ENCODE peak calls at places on chromosome 4, in seven cellular contexts. Q is psoas muscle, W is endothelial cell of umbilical vein, H is fibroblast of lung, Z is GM23248, V is stomach, X is SJSA1. S is an unnamed sample.

GRCh38 chr4:2787230-2788100 is 5.4 kb upstream of the SH3BP2 start:
- DNase-seq in V (peak), Q (peak), H (no peak), Z (no peak), W (no peak), X (no peak), S (peak)

GRCh38 chr4:106136777-106137331 is 179.2 kb downstream of the TBCK start:
- DNase-seq in V (no peak), W (no peak), H (no peak), Z (no peak), Q (no peak), X (no peak), S (no peak)

GRCh38 chr4:83074086-83074704 is 39.2 kb downstream of the COPS4 start:
- DNase-seq in X (peak), Z (peak), V (no peak), W (peak), H (peak), Q (no peak), S (peak)

GRCh38 chr4:40858946-40859345 is 109.2 kb downstream of the NSUN7 start:
- DNase-seq in V (no peak), H (no peak), Z (no peak), W (no peak), X (no peak), Q (no peak), S (peak)

GRCh38 chr4:181870326-181870725 is 372.9 kb upstream of the TENM3 start:
- DNase-seq in V (no peak), Q (no peak), H (peak), W (no peak), Z (no peak), X (peak), S (no peak)

GRCh38 chr4:163492951-163493504 is 1.5 kb upstream of the TMA16 start:
- DNase-seq in H (peak), Q (no peak), Z (peak), W (peak), V (no peak), X (peak), S (no peak)

GRCh38 chr4:8278009-8278395 is 8.4 kb downstream of the HTRA3 start:
- DNase-seq in Q (peak), W (no peak), X (no peak), V (no peak), Z (peak), H (peak), S (no peak)

GRCh38 chr4:2257361-2258001 is 4.4 kb downstream of the MXD4 start:
- DNase-seq in W (no peak), X (no peak), V (peak), Q (peak), H (no peak), Z (no peak), S (peak)

GRCh38 chr4:9781343-9782135 is at the start of gene DRD5:
- DNase-seq in V (no peak), H (no peak), W (no peak), X (no peak), Q (no peak), Z (no peak), S (peak)

GRCh38 chr4:154503598-154503997 is 12.0 kb upstream of the DCHS2 start:
- DNase-seq in H (peak), Z (peak), W (peak), Q (no peak), X (no peak), V (no peak), S (no peak)

GRCh38 chr4:40190880-40191815 is 5.7 kb upstream of the RHOH start:
- DNase-seq in W (no peak), H (no peak), Q (no peak), Z (no peak), V (no peak), X (no peak), S (no peak)

GRCh38 chr4:4308800-4309441 is 18.9 kb downstream of the ZBTB49 start:
- DNase-seq in Z (peak), X (peak), H (peak), V (no peak), Q (no peak), W (no peak), S (peak)

GRCh38 chr4:88033309-88033708 is 25.9 kb downstream of the PKD2 start:
- DNase-seq in H (peak), Q (no peak), V (peak), X (peak), Z (peak), W (peak), S (peak)

GRCh38 chr4:100949350-100949935 is 397.9 kb downstream of the PPP3CA start:
- DNase-seq in X (no peak), H (peak), V (no peak), W (no peak), Q (no peak), Z (peak), S (no peak)

GRCh38 chr4:1593458-1593857 is 90.7 kb downstream of the FAM53A start:
- DNase-seq in Q (peak), X (no peak), W (no peak), Z (no peak), V (no peak), H (no peak), S (no peak)

GRCh38 chr4:183398298-183399129 is 45.9 kb upstream of the CDKN2AIP start:
- DNase-seq in H (peak), X (peak), W (peak), Q (peak), V (peak), Z (peak), S (peak)

GRCh38 chr4:85773372-85773771 is 298.4 kb downstream of the ARHGAP24 start:
- DNase-seq in W (no peak), X (no peak), H (no peak), Z (no peak), V (no peak), Q (no peak), S (peak)

GRCh38 chr4:147760695-147761094 is 28.8 kb downstream of the ARHGAP10 start:
- DNase-seq in X (no peak), H (no peak), Z (no peak), V (peak), W (no peak), Q (peak), S (no peak)

GRCh38 chr4:1864076-1865008 is 6.9 kb upstream of the NSD2 start:
- DNase-seq in Q (no peak), H (no peak), W (no peak), X (no peak), V (no peak), Z (no peak), S (no peak)

GRCh38 chr4:74105656-74106275 is 6.8 kb upstream of the CXCL2 start:
- DNase-seq in W (peak), Z (no peak), H (no peak), Q (no peak), V (no peak), X (no peak), S (no peak)

GRCh38 chr4:99617374-99617773 is 40.3 kb downstream of the C4orf54 start:
- DNase-seq in Z (peak), V (no peak), W (no peak), Q (no peak), H (no peak), X (no peak), S (no peak)

GRCh38 chr4:72448231-72448630 is 120.8 kb downstream of the ADAMTS3 start:
- DNase-seq in Z (peak), X (no peak), H (no peak), W (no peak), Q (no peak), V (no peak), S (no peak)

GRCh38 chr4:53653484-53654053 is 62.3 kb upstream of the LNX1 start:
- DNase-seq in H (no peak), Q (no peak), X (no peak), W (peak), V (peak), Z (peak), S (no peak)

GRCh38 chr4:663438-664428 is 10.3 kb downstream of the ATP5ME start:
- DNase-seq in Q (peak), H (no peak), X (no peak), V (peak), Z (no peak), W (no peak), S (peak)

GRCh38 chr4:33715996-33716395 is 2528.3 kb downstream of the ARAP2 start:
- DNase-seq in Q (no peak), Z (peak), W (no peak), X (no peak), H (peak), V (no peak), S (no peak)

GRCh38 chr4:172142331-172142738 is 329.1 kb downstream of the GALNTL6 start:
- DNase-seq in Z (peak), Q (no peak), X (peak), W (peak), H (peak), V (no peak), S (no peak)

GRCh38 chr4:89708903-89709361 is 128.0 kb downstream of the SNCA start:
- DNase-seq in Q (no peak), V (no peak), X (peak), Z (no peak), W (peak), H (peak), S (no peak)

GRCh38 chr4:106486533-106486932 is 118.0 kb upstream of the GIMD1 start:
- DNase-seq in V (no peak), Z (peak), Q (no peak), X (peak), W (no peak), H (no peak), S (no peak)

GRCh38 chr4:56410247-56410646 is 23.0 kb upstream of the AASDH start:
- DNase-seq in V (peak), Q (no peak), X (peak), H (peak), Z (peak), W (peak), S (peak)

GRCh38 chr4:105106416-105106815 is 40.3 kb upstream of the TET2 start:
- DNase-seq in H (peak), V (no peak), Q (no peak), X (no peak), W (no peak), Z (no peak), S (no peak)

DNA sequence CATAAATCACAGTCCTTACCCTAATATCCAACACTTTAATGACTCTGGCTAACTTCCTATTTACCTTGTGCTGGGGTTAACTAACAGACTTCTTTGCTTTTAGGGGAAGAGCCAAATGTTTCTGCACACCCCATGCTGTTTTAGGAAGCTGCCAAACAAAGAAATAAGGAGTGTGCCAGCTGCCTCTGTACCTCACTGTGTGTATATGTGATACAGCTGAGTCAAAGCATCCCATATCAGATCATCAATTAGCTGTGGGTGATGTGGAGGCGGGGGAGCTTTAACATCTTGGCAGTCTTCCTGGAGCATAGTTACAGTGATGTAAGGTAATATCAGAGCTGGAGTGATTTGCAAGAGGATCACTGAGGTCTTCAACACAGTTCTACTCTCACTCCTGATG is 95.4 kb downstream of the COL25A1 start:
- DNase-seq in V (no peak), Q (no peak), W (peak), Z (peak), X (no peak), H (peak), S (no peak)
- H3K27ac ChIP-seq in V (no peak), Q (peak), W (no peak), Z (no peak), X (no peak), H (no peak), S (no peak)

GRCh38 chr4:150725957-150726523 is 144.1 kb downstream of the MAB21L2 start:
- DNase-seq in H (no peak), Q (no peak), Z (no peak), X (no peak), V (no peak), W (no peak), S (no peak)
- H3K27ac ChIP-seq in H (no peak), Q (no peak), Z (no peak), X (no peak), V (no peak), W (no peak), S (no peak)

GRCh38 chr4:107862658-107863057 is 37.9 kb downstream of the SGMS2 start:
- DNase-seq in Z (peak), Q (no peak), V (peak), H (peak), X (peak), W (peak), S (no peak)
- H3K27ac ChIP-seq in Z (no peak), Q (no peak), V (no peak), H (no peak), X (peak), W (peak), S (no peak)

DNA sequence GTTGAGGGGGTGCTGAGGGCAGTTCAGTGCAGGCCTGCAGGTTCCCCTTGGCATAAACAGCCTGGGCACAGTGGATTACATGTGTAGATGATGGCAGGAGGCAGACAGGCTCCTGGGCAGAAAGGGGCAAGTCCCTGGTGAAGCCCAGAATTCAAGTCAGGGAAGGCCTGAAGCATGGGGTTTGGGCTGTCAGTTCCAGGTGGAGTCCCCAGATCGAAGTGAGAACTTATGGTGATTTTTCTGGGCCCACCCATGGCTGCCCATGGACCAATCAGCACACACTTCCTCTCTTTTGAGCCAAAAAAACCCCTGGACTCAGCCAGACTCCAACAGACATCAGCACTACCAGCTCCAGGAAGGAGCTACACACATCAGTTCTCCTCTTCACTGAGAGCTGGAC is 529.1 kb downstream of the PPARGC1A start:
- DNase-seq in V (no peak), W (no peak), H (no peak), X (no peak), Z (no peak), Q (no peak), S (no peak)
- H3K27ac ChIP-seq in V (no peak), W (no peak), H (no peak), X (no peak), Z (no peak), Q (no peak), S (no peak)

GRCh38 chr4:69974646-69975045 is 9.1 kb upstream of the CSN2 start:
- DNase-seq in V (no peak), Q (no peak), H (no peak), X (no peak), W (no peak), Z (no peak), S (no peak)
- H3K27ac ChIP-seq in V (no peak), Q (no peak), H (no peak), X (no peak), W (no peak), Z (no peak), S (no peak)

GRCh38 chr4:79599691-79600090 is 191.7 kb upstream of the GK2 start:
- DNase-seq in V (no peak), W (no peak), X (no peak), H (no peak), Z (no peak), Q (no peak), S (no peak)
- H3K27ac ChIP-seq in V (no peak), W (no peak), X (no peak), H (no peak), Z (no peak), Q (no peak), S (no peak)

GRCh38 chr4:13918110-13918509 is 290.6 kb upstream of the BOD1L1 start:
- DNase-seq in H (peak), V (no peak), Q (no peak), Z (peak), X (peak), W (no peak), S (no peak)
- H3K27ac ChIP-seq in H (peak), V (no peak), Q (no peak), Z (peak), X (peak), W (no peak), S (no peak)

GRCh38 chr4:108166441-108167315 is 2.1 kb downstream of the LEF1 start:
- DNase-seq in W (no peak), Q (no peak), X (peak), H (peak), Z (no peak), V (peak), S (peak)
- H3K27ac ChIP-seq in W (no peak), Q (no peak), X (peak), H (no peak), Z (no peak), V (no peak), S (no peak)